ENCODE peak calls at places on chromosome 3, in four cellular contexts. B is K562, K is GM12878, A is SK-N-SH. Y is an unnamed sample.

GRCh38 chr3:61966200-61966599 is 404.8 kb downstream of the PTPRG start:
- DNase-seq in A (no peak), K (no peak), B (no peak), Y (no peak)

GRCh38 chr3:57959407-57960173 is 48.6 kb upstream of the FLNB start:
- DNase-seq in B (no peak), K (no peak), A (no peak), Y (no peak)

GRCh38 chr3:173876476-173876875 is 478.9 kb downstream of the NLGN1 start:
- DNase-seq in K (no peak), A (no peak), B (no peak), Y (no peak)

GRCh38 chr3:59600631-59601030 is 550.8 kb upstream of the CFAP20DC start:
- DNase-seq in K (no peak), A (no peak), B (no peak), Y (no peak)

GRCh38 chr3:125220183-125220582 is 7.6 kb upstream of the SLC12A8 start:
- DNase-seq in A (no peak), K (no peak), B (no peak), Y (no peak)

GRCh38 chr3:99808163-99808794 is 9.4 kb upstream of the CMSS1 start:
- DNase-seq in K (no peak), B (peak), A (peak), Y (peak)

GRCh38 chr3:47781326-47781684 is 388 bp downstream of the SMARCC1 start:
- DNase-seq in B (peak), A (peak), K (no peak), Y (peak)

GRCh38 chr3:27022096-27022761 is 347.0 kb downstream of the NEK10 start:
- DNase-seq in B (no peak), K (no peak), A (no peak), Y (no peak)

GRCh38 chr3:38493019-38493418 is 3.1 kb upstream of the EXOG start:
- DNase-seq in A (no peak), B (no peak), K (no peak), Y (no peak)

GRCh38 chr3:60703008-60703407 is 548.2 kb downstream of the FHIT start:
- DNase-seq in A (no peak), B (no peak), K (no peak), Y (no peak)

GRCh38 chr3:119681279-119681678 is 4.1 kb upstream of the COX17 start:
- DNase-seq in K (no peak), B (no peak), A (peak), Y (peak)

GRCh38 chr3:115512565-115513410 is 110.5 kb upstream of the GAP43 start:
- DNase-seq in A (peak), B (no peak), K (no peak), Y (peak)

GRCh38 chr3:185926445-185926844 is 11.4 kb downstream of the TRA2B start:
- DNase-seq in A (no peak), B (no peak), K (no peak), Y (no peak)

GRCh38 chr3:124557433-124558232 is 172.6 kb upstream of the UMPS start:
- DNase-seq in K (no peak), B (no peak), A (peak), Y (no peak)

GRCh38 chr3:14792691-14793121 is 26.1 kb upstream of the FGD5 start:
- DNase-seq in B (no peak), A (no peak), K (no peak), Y (no peak)

GRCh38 chr3:170228093-170228766 is 6.0 kb downstream of the PRKCI start:
- DNase-seq in K (no peak), A (no peak), B (no peak), Y (no peak)

GRCh38 chr3:10017636-10018292 is 8.5 kb upstream of the FANCD2 start:
- DNase-seq in A (no peak), K (no peak), B (no peak), Y (no peak)

GRCh38 chr3:190514163-190515153 is 573 bp downstream of the IL1RAP start:
- DNase-seq in B (no peak), A (peak), K (no peak), Y (peak)

GRCh38 chr3:150602426-150603089 is 563 bp upstream of the SELENOT start:
- DNase-seq in A (no peak), B (no peak), K (no peak), Y (no peak)

GRCh38 chr3:10547841-10548783 is 42.7 kb upstream of the ATP2B2 start:
- DNase-seq in B (no peak), A (peak), K (no peak), Y (no peak)

GRCh38 chr3:15325228-15325627 is 7.2 kb downstream of the SH3BP5 start:
- DNase-seq in B (no peak), A (peak), K (no peak), Y (no peak)

GRCh38 chr3:79405183-79405582 is 362.6 kb downstream of the ROBO1 start:
- DNase-seq in A (no peak), B (no peak), K (no peak), Y (no peak)
- TF ChIP-seq EP300 in A (no peak), B (no peak), K (no peak), Y (no peak)

GRCh38 chr3:126274735-126275734 is 82.2 kb downstream of the KLF15 start:
- DNase-seq in K (no peak), B (no peak), A (no peak), Y (no peak)
- TF ChIP-seq RCOR1 in K (no peak), B (no peak), A (no peak), Y (no peak)

GRCh38 chr3:157174616-157175498 is 14.9 kb upstream of the CCNL1 start:
- DNase-seq in B (peak), K (peak), A (peak), Y (peak)
- TF ChIP-seq EP300 in B (peak), K (peak), A (peak), Y (peak)

GRCh38 chr3:184656991-184657669 is 54.7 kb downstream of the MAGEF1 start:
- DNase-seq in K (peak), A (no peak), B (no peak), Y (no peak)
- TF ChIP-seq RCOR1 in K (no peak), A (no peak), B (no peak), Y (no peak)

GRCh38 chr3:177134166-177134565 is 63.1 kb downstream of the TBL1XR1 start:
- DNase-seq in B (no peak), A (no peak), K (no peak), Y (no peak)

GRCh38 chr3:177137774-177138705 is 59.2 kb downstream of the TBL1XR1 start:
- DNase-seq in A (no peak), K (no peak), B (no peak), Y (no peak)

GRCh38 chr3:177134811-177135210 is 62.5 kb downstream of the TBL1XR1 start:
- DNase-seq in B (no peak), A (no peak), K (no peak), Y (no peak)

GRCh38 chr3:177136715-177137114 is 60.6 kb downstream of the TBL1XR1 start:
- DNase-seq in B (no peak), K (no peak), A (no peak), Y (no peak)

GRCh38 chr3:177135841-177136492 is 61.3 kb downstream of the TBL1XR1 start:
- DNase-seq in A (no peak), K (no peak), B (no peak), Y (no peak)
- TF ChIP-seq EP300 in A (no peak), K (no peak), B (no peak), Y (no peak)

GRCh38 chr3:72306800-72307341 is 521.9 kb upstream of the PROK2 start:
- DNase-seq in B (no peak), A (peak), K (no peak), Y (no peak)
- TF ChIP-seq RCOR1 in B (no peak), A (peak), K (no peak), Y (no peak)

GRCh38 chr3:127757979-127758378 is 64.3 kb downstream of the MGLL start:
- DNase-seq in B (no peak), A (no peak), K (no peak), Y (no peak)

GRCh38 chr3:127762077-127762786 is 60.1 kb downstream of the MGLL start:
- DNase-seq in K (peak), B (no peak), A (no peak), Y (no peak)

GRCh38 chr3:127759826-127760225 is 62.5 kb downstream of the MGLL start:
- DNase-seq in A (no peak), K (no peak), B (no peak), Y (no peak)

GRCh38 chr3:127761101-127761802 is 61.1 kb downstream of the MGLL start:
- DNase-seq in A (no peak), B (no peak), K (no peak), Y (no peak)

DNA sequence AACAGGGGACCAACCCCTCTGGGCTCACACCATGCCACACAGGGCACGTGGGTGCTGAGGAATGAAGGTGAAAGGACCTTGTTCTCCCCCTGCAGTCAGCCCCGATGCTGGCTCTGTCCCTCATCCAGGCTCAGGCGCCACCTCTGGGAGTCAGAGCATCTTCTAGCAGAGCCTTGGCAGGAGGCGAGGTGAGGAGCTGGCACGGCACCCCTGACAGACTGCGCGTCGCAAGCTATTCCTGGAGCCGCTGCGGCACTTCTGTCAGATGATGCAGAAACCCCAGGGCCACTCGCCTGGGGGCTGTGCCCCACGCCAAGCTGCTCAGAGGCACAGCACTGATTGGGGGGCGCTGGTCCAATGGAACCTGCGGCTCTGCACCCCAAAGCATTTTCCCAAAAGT is 62.0 kb downstream of the MGLL start:
- DNase-seq in B (no peak), A (no peak), K (no peak), Y (no peak)
- TF ChIP-seq EP300 in B (no peak), A (no peak), K (no peak), Y (no peak)

GRCh38 chr3:7188551-7188950 is 327.6 kb downstream of the GRM7 start:
- DNase-seq in B (no peak), A (no peak), K (no peak), Y (no peak)
- TF ChIP-seq RCOR1 in B (no peak), A (no peak), K (no peak), Y (no peak)

DNA sequence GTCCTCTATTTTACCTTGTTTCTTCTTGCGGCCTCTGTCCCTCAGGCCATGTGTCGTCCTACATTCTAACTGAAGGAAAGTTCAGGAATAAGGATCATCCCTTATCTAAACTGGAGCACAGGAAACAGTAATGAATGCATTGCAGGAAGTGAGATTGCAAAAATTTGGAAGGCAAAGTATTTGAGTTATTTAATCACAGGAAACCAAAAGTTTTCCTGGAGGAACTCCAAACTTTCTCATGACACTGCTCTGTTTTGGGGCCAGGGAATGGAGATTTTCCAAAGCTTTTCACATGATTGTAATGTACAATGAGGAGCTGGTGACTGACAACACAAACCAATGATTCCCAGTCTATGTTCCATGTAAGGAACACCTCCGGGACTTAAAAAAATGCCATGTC is 57.8 kb upstream of the PLSCR4 start:
- DNase-seq in B (no peak), K (no peak), A (no peak), Y (no peak)
- TF ChIP-seq EP300 in B (no peak), K (no peak), A (no peak), Y (no peak)

DNA sequence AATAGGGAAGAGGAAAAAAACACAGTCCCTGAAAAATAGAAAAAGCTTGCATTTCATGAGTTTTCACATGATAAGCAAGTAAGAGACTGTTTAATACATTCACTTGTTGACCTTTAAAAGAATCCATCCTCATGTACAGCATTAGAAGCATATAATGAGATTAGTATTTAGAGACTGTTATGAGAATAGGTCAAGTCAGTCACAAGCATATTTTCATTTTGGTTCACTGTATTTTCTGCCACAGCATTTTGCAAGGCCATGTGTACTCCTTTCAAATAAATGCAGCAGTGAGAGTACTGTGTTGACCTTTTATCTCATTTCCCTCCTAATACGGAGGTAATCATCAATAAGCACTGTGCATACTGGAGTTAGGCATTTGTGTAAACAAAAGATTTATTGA is 162.2 kb upstream of the SETMAR start:
- DNase-seq in B (no peak), K (no peak), A (no peak), Y (no peak)
- TF ChIP-seq RCOR1 in B (no peak), K (no peak), A (no peak), Y (no peak)